ENCODE peak calls at places on chromosomes 7 and 10, in six cellular contexts. One of them, this sample, is unnamed.

GRCh38 chr10:119428789-119429188 is 113.7 kb downstream of the RGS10 start:
- DNase-seq in PC-3: no peak
- DNase-seq in skeletal muscle cell: no peak
- DNase-seq in coronary artery: no peak
- DNase-seq in tibial artery: no peak
- DNase-seq in CD8-positive, alpha-beta memory T cell: no peak
- DNase-seq in this sample: no peak

GRCh38 chr7:92916751-92917369 is 80.5 kb upstream of the CDK6 start:
- DNase-seq in PC-3: peak
- DNase-seq in skeletal muscle cell: peak
- DNase-seq in coronary artery: no peak
- DNase-seq in tibial artery: no peak
- DNase-seq in CD8-positive, alpha-beta memory T cell: no peak
- DNase-seq in this sample: no peak

GRCh38 chr10:69648461-69648860 is 18.4 kb downstream of the FAM241B start:
- DNase-seq in PC-3: no peak
- DNase-seq in skeletal muscle cell: no peak
- DNase-seq in coronary artery: no peak
- DNase-seq in tibial artery: no peak
- DNase-seq in CD8-positive, alpha-beta memory T cell: no peak
- DNase-seq in this sample: no peak

GRCh38 chr7:4607321-4607729 is 74.8 kb upstream of the FOXK1 start:
- DNase-seq in PC-3: no peak
- DNase-seq in skeletal muscle cell: no peak
- DNase-seq in coronary artery: no peak
- DNase-seq in tibial artery: no peak
- DNase-seq in CD8-positive, alpha-beta memory T cell: no peak
- DNase-seq in this sample: no peak

GRCh38 chr10:101063548-101064414 is 2.0 kb downstream of the KAZALD1 start:
- DNase-seq in PC-3: no peak
- DNase-seq in skeletal muscle cell: no peak
- DNase-seq in coronary artery: no peak
- DNase-seq in tibial artery: no peak
- DNase-seq in CD8-positive, alpha-beta memory T cell: no peak
- DNase-seq in this sample: no peak

GRCh38 chr10:30963994-30964930 is 67.4 kb downstream of the ZNF438 start:
- DNase-seq in PC-3: no peak
- DNase-seq in skeletal muscle cell: no peak
- DNase-seq in coronary artery: no peak
- DNase-seq in tibial artery: no peak
- DNase-seq in CD8-positive, alpha-beta memory T cell: no peak
- DNase-seq in this sample: no peak

GRCh38 chr7:108592633-108593277 is 23.1 kb downstream of the DNAJB9 start:
- DNase-seq in PC-3: peak
- DNase-seq in skeletal muscle cell: no peak
- DNase-seq in coronary artery: no peak
- DNase-seq in tibial artery: no peak
- DNase-seq in CD8-positive, alpha-beta memory T cell: no peak
- DNase-seq in this sample: no peak

GRCh38 chr7:7667187-7667586 is 26.6 kb downstream of the UMAD1 start:
- DNase-seq in PC-3: no peak
- DNase-seq in skeletal muscle cell: no peak
- DNase-seq in coronary artery: no peak
- DNase-seq in tibial artery: no peak
- DNase-seq in CD8-positive, alpha-beta memory T cell: no peak
- DNase-seq in this sample: no peak

GRCh38 chr10:60894816-60895215 is 49.2 kb downstream of the RHOBTB1 start:
- DNase-seq in PC-3: no peak
- DNase-seq in skeletal muscle cell: no peak
- DNase-seq in coronary artery: no peak
- DNase-seq in tibial artery: no peak
- DNase-seq in CD8-positive, alpha-beta memory T cell: no peak
- DNase-seq in this sample: no peak

GRCh38 chr7:138431517-138431916 is 28.5 kb upstream of the TRIM24 start:
- DNase-seq in PC-3: no peak
- DNase-seq in skeletal muscle cell: no peak
- DNase-seq in coronary artery: no peak
- DNase-seq in tibial artery: no peak
- DNase-seq in CD8-positive, alpha-beta memory T cell: no peak
- DNase-seq in this sample: no peak

GRCh38 chr10:6050801-6051445 is 11.2 kb downstream of the IL2RA start:
- DNase-seq in PC-3: peak
- DNase-seq in skeletal muscle cell: peak
- DNase-seq in coronary artery: no peak
- DNase-seq in tibial artery: peak
- DNase-seq in CD8-positive, alpha-beta memory T cell: peak
- DNase-seq in this sample: peak

GRCh38 chr7:38057829-38058228 is 120.2 kb upstream of the STARD3NL start:
- DNase-seq in PC-3: no peak
- DNase-seq in skeletal muscle cell: no peak
- DNase-seq in coronary artery: no peak
- DNase-seq in tibial artery: no peak
- DNase-seq in CD8-positive, alpha-beta memory T cell: no peak
- DNase-seq in this sample: no peak

GRCh38 chr10:75223507-75223906 is 12.2 kb downstream of the COMTD1 start:
- DNase-seq in PC-3: no peak
- DNase-seq in skeletal muscle cell: no peak
- DNase-seq in coronary artery: no peak
- DNase-seq in tibial artery: no peak
- DNase-seq in CD8-positive, alpha-beta memory T cell: no peak
- DNase-seq in this sample: no peak

GRCh38 chr10:61280303-61280702 is 172.9 kb downstream of the TMEM26 start:
- DNase-seq in PC-3: peak
- DNase-seq in skeletal muscle cell: no peak
- DNase-seq in coronary artery: no peak
- DNase-seq in tibial artery: no peak
- DNase-seq in CD8-positive, alpha-beta memory T cell: no peak
- DNase-seq in this sample: no peak

GRCh38 chr10:128113026-128113425 is 13.2 kb downstream of the MKI67 start:
- DNase-seq in PC-3: no peak
- DNase-seq in skeletal muscle cell: no peak
- DNase-seq in coronary artery: no peak
- DNase-seq in tibial artery: no peak
- DNase-seq in CD8-positive, alpha-beta memory T cell: no peak
- DNase-seq in this sample: no peak

GRCh38 chr7:106841896-106842390 is 23.1 kb upstream of the PIK3CG start:
- DNase-seq in PC-3: no peak
- DNase-seq in skeletal muscle cell: no peak
- DNase-seq in coronary artery: no peak
- DNase-seq in tibial artery: no peak
- DNase-seq in CD8-positive, alpha-beta memory T cell: no peak
- DNase-seq in this sample: no peak

GRCh38 chr7:79781716-79782115 is 328.2 kb upstream of the MAGI2 start:
- DNase-seq in PC-3: no peak
- DNase-seq in skeletal muscle cell: peak
- DNase-seq in coronary artery: no peak
- DNase-seq in tibial artery: no peak
- DNase-seq in CD8-positive, alpha-beta memory T cell: no peak
- DNase-seq in this sample: no peak

GRCh38 chr7:80134536-80135305 is at the start of gene GNAI1:
- DNase-seq in PC-3: peak
- DNase-seq in skeletal muscle cell: no peak
- DNase-seq in coronary artery: peak
- DNase-seq in tibial artery: peak
- DNase-seq in CD8-positive, alpha-beta memory T cell: no peak
- DNase-seq in this sample: no peak

GRCh38 chr7:55192718-55193117 is 172.4 kb upstream of the LANCL2 start:
- DNase-seq in PC-3: peak
- DNase-seq in skeletal muscle cell: peak
- DNase-seq in coronary artery: no peak
- DNase-seq in tibial artery: no peak
- DNase-seq in CD8-positive, alpha-beta memory T cell: no peak
- DNase-seq in this sample: peak

GRCh38 chr10:130127612-130128607 is 8.3 kb upstream of the GLRX3 start:
- DNase-seq in PC-3: peak
- DNase-seq in skeletal muscle cell: peak
- DNase-seq in coronary artery: no peak
- DNase-seq in tibial artery: peak
- DNase-seq in CD8-positive, alpha-beta memory T cell: peak
- DNase-seq in this sample: peak

GRCh38 chr10:4281207-4281825 is 496.3 kb upstream of the KLF6 start:
- DNase-seq in PC-3: peak
- DNase-seq in skeletal muscle cell: no peak
- DNase-seq in coronary artery: no peak
- DNase-seq in tibial artery: no peak
- DNase-seq in CD8-positive, alpha-beta memory T cell: no peak
- DNase-seq in this sample: no peak

GRCh38 chr10:124989526-124989925 is 47.6 kb downstream of the ZRANB1 start:
- DNase-seq in PC-3: no peak
- DNase-seq in skeletal muscle cell: no peak
- DNase-seq in coronary artery: no peak
- DNase-seq in tibial artery: no peak
- DNase-seq in CD8-positive, alpha-beta memory T cell: no peak
- DNase-seq in this sample: no peak

GRCh38 chr10:99695761-99696160 is 36.2 kb downstream of the COX15 start:
- DNase-seq in PC-3: no peak
- DNase-seq in skeletal muscle cell: no peak
- DNase-seq in coronary artery: no peak
- DNase-seq in tibial artery: no peak
- DNase-seq in CD8-positive, alpha-beta memory T cell: no peak
- DNase-seq in this sample: no peak

GRCh38 chr10:122213766-122214165 is 57.3 kb upstream of the BTBD16 start:
- DNase-seq in PC-3: no peak
- DNase-seq in skeletal muscle cell: no peak
- DNase-seq in coronary artery: no peak
- DNase-seq in tibial artery: no peak
- DNase-seq in CD8-positive, alpha-beta memory T cell: no peak
- DNase-seq in this sample: no peak

GRCh38 chr10:34305189-34305588 is 509.9 kb downstream of the PARD3 start:
- DNase-seq in PC-3: peak
- DNase-seq in skeletal muscle cell: no peak
- DNase-seq in coronary artery: no peak
- DNase-seq in tibial artery: no peak
- DNase-seq in CD8-positive, alpha-beta memory T cell: no peak
- DNase-seq in this sample: no peak

GRCh38 chr7:30163231-30163894 is 28.6 kb downstream of the MTURN start:
- DNase-seq in PC-3: no peak
- DNase-seq in skeletal muscle cell: no peak
- DNase-seq in coronary artery: no peak
- DNase-seq in tibial artery: peak
- DNase-seq in CD8-positive, alpha-beta memory T cell: no peak
- DNase-seq in this sample: no peak

GRCh38 chr10:101749511-101750016 is 26.4 kb downstream of the FGF8 start:
- DNase-seq in PC-3: no peak
- DNase-seq in skeletal muscle cell: no peak
- DNase-seq in coronary artery: no peak
- DNase-seq in tibial artery: no peak
- DNase-seq in CD8-positive, alpha-beta memory T cell: no peak
- DNase-seq in this sample: no peak

GRCh38 chr7:44324204-44325126 is 929 bp downstream of the CAMK2B start:
- DNase-seq in PC-3: no peak
- DNase-seq in skeletal muscle cell: no peak
- DNase-seq in coronary artery: no peak
- DNase-seq in tibial artery: no peak
- DNase-seq in CD8-positive, alpha-beta memory T cell: no peak
- DNase-seq in this sample: no peak
- H3K4me3 ChIP-seq in PC-3: peak
- H3K4me3 ChIP-seq in skeletal muscle cell: no peak
- H3K4me3 ChIP-seq in coronary artery: peak
- H3K4me3 ChIP-seq in tibial artery: peak
- H3K4me3 ChIP-seq in CD8-positive, alpha-beta memory T cell: no peak
- H3K4me3 ChIP-seq in this sample: no peak

DNA sequence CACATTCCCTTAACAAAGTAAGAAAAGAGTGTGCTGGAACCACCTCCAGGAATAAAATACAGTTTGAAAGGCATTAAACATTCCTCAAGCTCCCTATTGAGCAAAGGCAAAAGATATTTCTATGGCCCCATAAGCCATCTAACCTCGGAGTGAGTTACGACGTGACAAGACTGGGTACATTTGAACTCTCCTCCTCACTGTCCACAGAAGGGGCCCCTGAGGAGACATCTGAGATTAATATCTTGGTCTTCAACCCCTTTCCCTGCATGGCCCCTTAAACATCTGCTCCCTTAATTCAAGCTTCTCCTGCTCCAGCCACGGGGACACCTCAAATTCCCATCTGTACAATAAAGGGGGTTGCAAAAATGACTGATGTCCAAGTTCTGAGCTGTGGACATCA is 526 bp downstream of the GIMAP1 start:
- DNase-seq in PC-3: no peak
- DNase-seq in skeletal muscle cell: no peak
- DNase-seq in coronary artery: no peak
- DNase-seq in tibial artery: no peak
- DNase-seq in CD8-positive, alpha-beta memory T cell: no peak
- DNase-seq in this sample: no peak
- H3K4me3 ChIP-seq in PC-3: no peak
- H3K4me3 ChIP-seq in skeletal muscle cell: no peak
- H3K4me3 ChIP-seq in coronary artery: peak
- H3K4me3 ChIP-seq in tibial artery: peak
- H3K4me3 ChIP-seq in CD8-positive, alpha-beta memory T cell: peak
- H3K4me3 ChIP-seq in this sample: no peak

GRCh38 chr10:10786334-10787090 is 231.2 kb upstream of the CELF2 start:
- DNase-seq in PC-3: peak
- DNase-seq in skeletal muscle cell: no peak
- DNase-seq in coronary artery: no peak
- DNase-seq in tibial artery: no peak
- DNase-seq in CD8-positive, alpha-beta memory T cell: no peak
- DNase-seq in this sample: no peak
- H3K4me3 ChIP-seq in PC-3: no peak
- H3K4me3 ChIP-seq in skeletal muscle cell: no peak
- H3K4me3 ChIP-seq in coronary artery: no peak
- H3K4me3 ChIP-seq in tibial artery: no peak
- H3K4me3 ChIP-seq in CD8-positive, alpha-beta memory T cell: no peak
- H3K4me3 ChIP-seq in this sample: no peak

GRCh38 chr7:105352922-105353668 is 35.6 kb downstream of the SRPK2 start:
- DNase-seq in PC-3: no peak
- DNase-seq in skeletal muscle cell: no peak
- DNase-seq in coronary artery: no peak
- DNase-seq in tibial artery: no peak
- DNase-seq in CD8-positive, alpha-beta memory T cell: no peak
- DNase-seq in this sample: no peak

GRCh38 chr7:105353752-105354328 is 34.9 kb downstream of the SRPK2 start:
- DNase-seq in PC-3: no peak
- DNase-seq in skeletal muscle cell: peak
- DNase-seq in coronary artery: no peak
- DNase-seq in tibial artery: peak
- DNase-seq in CD8-positive, alpha-beta memory T cell: no peak
- DNase-seq in this sample: no peak

GRCh38 chr7:105354383-105354782 is 34.3 kb downstream of the SRPK2 start:
- DNase-seq in PC-3: peak
- DNase-seq in skeletal muscle cell: no peak
- DNase-seq in coronary artery: no peak
- DNase-seq in tibial artery: no peak
- DNase-seq in CD8-positive, alpha-beta memory T cell: no peak
- DNase-seq in this sample: no peak

GRCh38 chr7:105352018-105352612 is 36.6 kb downstream of the SRPK2 start:
- DNase-seq in PC-3: peak
- DNase-seq in skeletal muscle cell: peak
- DNase-seq in coronary artery: peak
- DNase-seq in tibial artery: peak
- DNase-seq in CD8-positive, alpha-beta memory T cell: peak
- DNase-seq in this sample: peak

DNA sequence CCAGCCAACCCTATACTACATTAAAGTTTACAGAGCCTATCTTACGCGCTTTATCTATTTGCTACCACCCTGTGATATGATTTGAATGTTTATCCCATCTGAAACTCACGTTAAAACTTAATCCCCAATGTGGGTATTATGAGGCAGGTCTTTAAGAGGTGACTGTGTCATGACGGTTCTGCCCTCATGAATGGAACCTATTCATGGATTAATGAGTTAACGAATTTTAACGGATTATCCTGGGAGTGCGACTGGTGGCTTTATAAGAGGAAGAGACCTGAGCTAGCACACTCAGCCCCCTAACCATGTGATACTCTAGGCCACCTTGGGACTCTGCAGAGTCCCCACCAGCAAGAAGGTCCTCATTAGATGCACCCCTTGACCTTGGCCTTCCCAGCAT is 37.8 kb downstream of the SRPK2 start:
- DNase-seq in PC-3: no peak
- DNase-seq in skeletal muscle cell: no peak
- DNase-seq in coronary artery: no peak
- DNase-seq in tibial artery: no peak
- DNase-seq in CD8-positive, alpha-beta memory T cell: no peak
- DNase-seq in this sample: no peak
- H3K4me3 ChIP-seq in PC-3: no peak
- H3K4me3 ChIP-seq in skeletal muscle cell: no peak
- H3K4me3 ChIP-seq in coronary artery: no peak
- H3K4me3 ChIP-seq in tibial artery: no peak
- H3K4me3 ChIP-seq in CD8-positive, alpha-beta memory T cell: no peak
- H3K4me3 ChIP-seq in this sample: no peak

This sample was measured in HFF-Myc.